ENCODE peak calls at places on chromosomes 5 and 9, in nine cellular contexts. One of them, this sample, is unnamed.

GRCh38 chr5:145362261-145362660 is 472.9 kb downstream of the PRELID2 start:
- DNase-seq in SJSA1: no peak
- DNase-seq in CD8-positive, alpha-beta memory T cell: no peak
- DNase-seq in IMR-90: peak
- DNase-seq in MM.1S: no peak
- DNase-seq in tibial artery: no peak
- DNase-seq in naive thymus-derived CD4-positive, alpha-beta T cell: no peak
- DNase-seq in WERI-Rb-1: no peak
- DNase-seq in A549: peak
- DNase-seq in this sample: no peak

GRCh38 chr9:133269537-133270357 is 5.3 kb downstream of the ABO start:
- DNase-seq in SJSA1: no peak
- DNase-seq in CD8-positive, alpha-beta memory T cell: no peak
- DNase-seq in IMR-90: no peak
- DNase-seq in MM.1S: no peak
- DNase-seq in tibial artery: no peak
- DNase-seq in naive thymus-derived CD4-positive, alpha-beta T cell: no peak
- DNase-seq in WERI-Rb-1: no peak
- DNase-seq in A549: no peak
- DNase-seq in this sample: no peak

GRCh38 chr9:112911736-112912135 is 21.1 kb upstream of the SLC46A2 start:
- DNase-seq in SJSA1: no peak
- DNase-seq in CD8-positive, alpha-beta memory T cell: no peak
- DNase-seq in IMR-90: no peak
- DNase-seq in MM.1S: no peak
- DNase-seq in tibial artery: no peak
- DNase-seq in naive thymus-derived CD4-positive, alpha-beta T cell: no peak
- DNase-seq in WERI-Rb-1: no peak
- DNase-seq in A549: no peak
- DNase-seq in this sample: no peak

GRCh38 chr5:14962604-14963003 is 91.0 kb upstream of the ANKH start:
- DNase-seq in SJSA1: no peak
- DNase-seq in CD8-positive, alpha-beta memory T cell: no peak
- DNase-seq in IMR-90: no peak
- DNase-seq in MM.1S: no peak
- DNase-seq in tibial artery: no peak
- DNase-seq in naive thymus-derived CD4-positive, alpha-beta T cell: no peak
- DNase-seq in WERI-Rb-1: no peak
- DNase-seq in A549: no peak
- DNase-seq in this sample: no peak

GRCh38 chr9:6243746-6244145 is 28.1 kb downstream of the IL33 start:
- DNase-seq in SJSA1: peak
- DNase-seq in CD8-positive, alpha-beta memory T cell: no peak
- DNase-seq in IMR-90: peak
- DNase-seq in MM.1S: no peak
- DNase-seq in tibial artery: no peak
- DNase-seq in naive thymus-derived CD4-positive, alpha-beta T cell: no peak
- DNase-seq in WERI-Rb-1: no peak
- DNase-seq in A549: no peak
- DNase-seq in this sample: no peak

GRCh38 chr5:111126896-111127295 is 34.7 kb downstream of the WDR36 start:
- DNase-seq in SJSA1: no peak
- DNase-seq in CD8-positive, alpha-beta memory T cell: no peak
- DNase-seq in IMR-90: no peak
- DNase-seq in MM.1S: no peak
- DNase-seq in tibial artery: no peak
- DNase-seq in naive thymus-derived CD4-positive, alpha-beta T cell: no peak
- DNase-seq in WERI-Rb-1: no peak
- DNase-seq in A549: no peak
- DNase-seq in this sample: no peak

GRCh38 chr5:124102491-124102890 is 590.5 kb downstream of the CSNK1G3 start:
- DNase-seq in SJSA1: no peak
- DNase-seq in CD8-positive, alpha-beta memory T cell: no peak
- DNase-seq in IMR-90: peak
- DNase-seq in MM.1S: no peak
- DNase-seq in tibial artery: no peak
- DNase-seq in naive thymus-derived CD4-positive, alpha-beta T cell: no peak
- DNase-seq in WERI-Rb-1: no peak
- DNase-seq in A549: no peak
- DNase-seq in this sample: no peak

GRCh38 chr9:125398243-125398642 is 136.6 kb downstream of the GAPVD1 start:
- DNase-seq in SJSA1: no peak
- DNase-seq in CD8-positive, alpha-beta memory T cell: no peak
- DNase-seq in IMR-90: no peak
- DNase-seq in MM.1S: no peak
- DNase-seq in tibial artery: no peak
- DNase-seq in naive thymus-derived CD4-positive, alpha-beta T cell: no peak
- DNase-seq in WERI-Rb-1: no peak
- DNase-seq in A549: no peak
- DNase-seq in this sample: no peak

GRCh38 chr9:94945191-94946144 is 219.0 kb downstream of the AOPEP start:
- DNase-seq in SJSA1: peak
- DNase-seq in CD8-positive, alpha-beta memory T cell: no peak
- DNase-seq in IMR-90: peak
- DNase-seq in MM.1S: no peak
- DNase-seq in tibial artery: peak
- DNase-seq in naive thymus-derived CD4-positive, alpha-beta T cell: no peak
- DNase-seq in WERI-Rb-1: peak
- DNase-seq in A549: peak
- DNase-seq in this sample: peak

GRCh38 chr9:86096382-86096781 is 3.0 kb downstream of the GOLM1 start:
- DNase-seq in SJSA1: no peak
- DNase-seq in CD8-positive, alpha-beta memory T cell: no peak
- DNase-seq in IMR-90: peak
- DNase-seq in MM.1S: peak
- DNase-seq in tibial artery: no peak
- DNase-seq in naive thymus-derived CD4-positive, alpha-beta T cell: no peak
- DNase-seq in WERI-Rb-1: no peak
- DNase-seq in A549: no peak
- DNase-seq in this sample: no peak

GRCh38 chr9:86098793-86099694 is at the start of gene GOLM1:
- DNase-seq in SJSA1: peak
- DNase-seq in CD8-positive, alpha-beta memory T cell: peak
- DNase-seq in IMR-90: peak
- DNase-seq in MM.1S: peak
- DNase-seq in tibial artery: peak
- DNase-seq in naive thymus-derived CD4-positive, alpha-beta T cell: peak
- DNase-seq in WERI-Rb-1: peak
- DNase-seq in A549: peak
- DNase-seq in this sample: peak

GRCh38 chr9:86097510-86098224 is 1.7 kb downstream of the GOLM1 start:
- DNase-seq in SJSA1: no peak
- DNase-seq in CD8-positive, alpha-beta memory T cell: no peak
- DNase-seq in IMR-90: no peak
- DNase-seq in MM.1S: no peak
- DNase-seq in tibial artery: no peak
- DNase-seq in naive thymus-derived CD4-positive, alpha-beta T cell: no peak
- DNase-seq in WERI-Rb-1: no peak
- DNase-seq in A549: no peak
- DNase-seq in this sample: no peak

GRCh38 chr9:86091477-86091876 is 7.9 kb downstream of the GOLM1 start:
- DNase-seq in SJSA1: no peak
- DNase-seq in CD8-positive, alpha-beta memory T cell: no peak
- DNase-seq in IMR-90: no peak
- DNase-seq in MM.1S: no peak
- DNase-seq in tibial artery: no peak
- DNase-seq in naive thymus-derived CD4-positive, alpha-beta T cell: no peak
- DNase-seq in WERI-Rb-1: no peak
- DNase-seq in A549: no peak
- DNase-seq in this sample: no peak

GRCh38 chr9:86093788-86094555 is 5.4 kb downstream of the GOLM1 start:
- DNase-seq in SJSA1: no peak
- DNase-seq in CD8-positive, alpha-beta memory T cell: no peak
- DNase-seq in IMR-90: peak
- DNase-seq in MM.1S: no peak
- DNase-seq in tibial artery: no peak
- DNase-seq in naive thymus-derived CD4-positive, alpha-beta T cell: no peak
- DNase-seq in WERI-Rb-1: no peak
- DNase-seq in A549: peak
- DNase-seq in this sample: no peak
- H3K27ac ChIP-seq in SJSA1: no peak
- H3K27ac ChIP-seq in CD8-positive, alpha-beta memory T cell: no peak
- H3K27ac ChIP-seq in IMR-90: no peak
- H3K27ac ChIP-seq in MM.1S: no peak
- H3K27ac ChIP-seq in tibial artery: no peak
- H3K27ac ChIP-seq in naive thymus-derived CD4-positive, alpha-beta T cell: no peak
- H3K27ac ChIP-seq in WERI-Rb-1: no peak
- H3K27ac ChIP-seq in A549: peak
- H3K27ac ChIP-seq in this sample: no peak

GRCh38 chr5:84290673-84291072 is 94.0 kb downstream of the EDIL3 start:
- DNase-seq in SJSA1: no peak
- DNase-seq in CD8-positive, alpha-beta memory T cell: no peak
- DNase-seq in IMR-90: no peak
- DNase-seq in MM.1S: no peak
- DNase-seq in tibial artery: no peak
- DNase-seq in naive thymus-derived CD4-positive, alpha-beta T cell: no peak
- DNase-seq in WERI-Rb-1: no peak
- DNase-seq in A549: no peak
- DNase-seq in this sample: no peak
- H3K27ac ChIP-seq in SJSA1: peak
- H3K27ac ChIP-seq in CD8-positive, alpha-beta memory T cell: no peak
- H3K27ac ChIP-seq in IMR-90: no peak
- H3K27ac ChIP-seq in MM.1S: no peak
- H3K27ac ChIP-seq in tibial artery: peak
- H3K27ac ChIP-seq in naive thymus-derived CD4-positive, alpha-beta T cell: no peak
- H3K27ac ChIP-seq in WERI-Rb-1: no peak
- H3K27ac ChIP-seq in A549: no peak
- H3K27ac ChIP-seq in this sample: no peak

GRCh38 chr5:139664727-139665351 is 16.7 kb downstream of the CXXC5 start:
- DNase-seq in SJSA1: no peak
- DNase-seq in CD8-positive, alpha-beta memory T cell: no peak
- DNase-seq in IMR-90: no peak
- DNase-seq in MM.1S: no peak
- DNase-seq in tibial artery: no peak
- DNase-seq in naive thymus-derived CD4-positive, alpha-beta T cell: no peak
- DNase-seq in WERI-Rb-1: no peak
- DNase-seq in A549: no peak
- DNase-seq in this sample: no peak
- H3K27ac ChIP-seq in SJSA1: no peak
- H3K27ac ChIP-seq in CD8-positive, alpha-beta memory T cell: no peak
- H3K27ac ChIP-seq in IMR-90: no peak
- H3K27ac ChIP-seq in MM.1S: no peak
- H3K27ac ChIP-seq in tibial artery: peak
- H3K27ac ChIP-seq in naive thymus-derived CD4-positive, alpha-beta T cell: no peak
- H3K27ac ChIP-seq in WERI-Rb-1: no peak
- H3K27ac ChIP-seq in A549: peak
- H3K27ac ChIP-seq in this sample: no peak

DNA sequence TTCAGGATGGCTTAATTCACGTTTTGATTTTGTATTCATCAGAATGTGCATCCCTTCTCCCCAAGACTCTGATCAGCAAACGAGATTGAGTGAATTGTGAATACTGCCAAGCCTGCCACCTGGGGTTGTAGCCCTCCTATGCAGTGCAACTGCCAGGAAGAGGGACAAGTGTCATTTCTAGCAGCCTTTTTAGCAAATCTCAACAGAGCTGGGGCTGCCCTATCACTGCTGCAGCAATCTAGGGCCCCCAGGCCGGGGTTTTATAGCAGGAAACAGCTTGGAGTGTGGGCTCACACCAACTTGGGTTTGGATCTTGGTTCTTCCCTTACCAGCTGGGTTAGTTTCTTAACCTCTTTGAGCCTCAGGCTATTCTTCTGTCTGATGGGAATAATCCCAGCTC is 4.0 kb downstream of the CSF1R start:
- DNase-seq in SJSA1: peak
- DNase-seq in CD8-positive, alpha-beta memory T cell: no peak
- DNase-seq in IMR-90: no peak
- DNase-seq in MM.1S: no peak
- DNase-seq in tibial artery: no peak
- DNase-seq in naive thymus-derived CD4-positive, alpha-beta T cell: no peak
- DNase-seq in WERI-Rb-1: no peak
- DNase-seq in A549: no peak
- DNase-seq in this sample: no peak
- H3K27ac ChIP-seq in SJSA1: no peak
- H3K27ac ChIP-seq in CD8-positive, alpha-beta memory T cell: no peak
- H3K27ac ChIP-seq in IMR-90: no peak
- H3K27ac ChIP-seq in MM.1S: no peak
- H3K27ac ChIP-seq in tibial artery: no peak
- H3K27ac ChIP-seq in naive thymus-derived CD4-positive, alpha-beta T cell: no peak
- H3K27ac ChIP-seq in WERI-Rb-1: no peak
- H3K27ac ChIP-seq in A549: no peak
- H3K27ac ChIP-seq in this sample: no peak

GRCh38 chr5:7805379-7805778 is 45.6 kb downstream of the CFAP90 start:
- DNase-seq in SJSA1: no peak
- DNase-seq in CD8-positive, alpha-beta memory T cell: no peak
- DNase-seq in IMR-90: peak
- DNase-seq in MM.1S: peak
- DNase-seq in tibial artery: no peak
- DNase-seq in naive thymus-derived CD4-positive, alpha-beta T cell: no peak
- DNase-seq in WERI-Rb-1: peak
- DNase-seq in A549: no peak
- DNase-seq in this sample: no peak
- H3K27ac ChIP-seq in SJSA1: no peak
- H3K27ac ChIP-seq in CD8-positive, alpha-beta memory T cell: no peak
- H3K27ac ChIP-seq in IMR-90: no peak
- H3K27ac ChIP-seq in MM.1S: no peak
- H3K27ac ChIP-seq in tibial artery: no peak
- H3K27ac ChIP-seq in naive thymus-derived CD4-positive, alpha-beta T cell: no peak
- H3K27ac ChIP-seq in WERI-Rb-1: no peak
- H3K27ac ChIP-seq in A549: no peak
- H3K27ac ChIP-seq in this sample: no peak

GRCh38 chr9:129938291-129938979 is 103.2 kb downstream of the USP20 start:
- DNase-seq in SJSA1: no peak
- DNase-seq in CD8-positive, alpha-beta memory T cell: no peak
- DNase-seq in IMR-90: peak
- DNase-seq in MM.1S: no peak
- DNase-seq in tibial artery: no peak
- DNase-seq in naive thymus-derived CD4-positive, alpha-beta T cell: no peak
- DNase-seq in WERI-Rb-1: no peak
- DNase-seq in A549: no peak
- DNase-seq in this sample: no peak
- H3K27ac ChIP-seq in SJSA1: peak
- H3K27ac ChIP-seq in CD8-positive, alpha-beta memory T cell: no peak
- H3K27ac ChIP-seq in IMR-90: peak
- H3K27ac ChIP-seq in MM.1S: no peak
- H3K27ac ChIP-seq in tibial artery: peak
- H3K27ac ChIP-seq in naive thymus-derived CD4-positive, alpha-beta T cell: peak
- H3K27ac ChIP-seq in WERI-Rb-1: no peak
- H3K27ac ChIP-seq in A549: no peak
- H3K27ac ChIP-seq in this sample: peak

DNA sequence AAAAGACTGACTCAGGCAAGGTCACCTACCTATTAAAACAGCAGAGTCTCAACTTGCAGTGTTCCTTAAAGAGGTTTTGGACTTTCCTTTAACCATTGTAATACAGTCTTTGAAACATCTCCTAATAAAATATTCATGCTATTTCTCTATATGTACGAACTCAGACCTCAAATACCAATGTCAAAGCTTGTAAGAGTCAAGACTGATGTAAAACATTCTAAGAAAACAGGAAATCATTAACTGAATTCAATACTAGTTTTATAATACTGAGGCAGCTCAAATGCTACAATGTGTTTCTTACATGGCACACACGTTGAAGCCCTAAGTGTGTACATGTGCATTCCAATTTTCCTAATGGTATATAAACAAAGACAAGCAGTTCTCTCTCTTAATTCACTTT is 11.7 kb downstream of the PSIP1 start:
- DNase-seq in SJSA1: no peak
- DNase-seq in CD8-positive, alpha-beta memory T cell: no peak
- DNase-seq in IMR-90: no peak
- DNase-seq in MM.1S: no peak
- DNase-seq in tibial artery: no peak
- DNase-seq in naive thymus-derived CD4-positive, alpha-beta T cell: no peak
- DNase-seq in WERI-Rb-1: no peak
- DNase-seq in A549: no peak
- DNase-seq in this sample: no peak
- H3K27ac ChIP-seq in SJSA1: no peak
- H3K27ac ChIP-seq in CD8-positive, alpha-beta memory T cell: no peak
- H3K27ac ChIP-seq in IMR-90: no peak
- H3K27ac ChIP-seq in MM.1S: no peak
- H3K27ac ChIP-seq in tibial artery: no peak
- H3K27ac ChIP-seq in naive thymus-derived CD4-positive, alpha-beta T cell: no peak
- H3K27ac ChIP-seq in WERI-Rb-1: no peak
- H3K27ac ChIP-seq in A549: no peak
- H3K27ac ChIP-seq in this sample: no peak

This sample was measured in uterus.